ENCODE peak calls at places on chromosome 3, in ten cellular contexts. W, H, I, U, B, M, C, R, X and O are unnamed samples.

GRCh38 chr3:39196671-39197446 is 4.5 kb upstream of the XIRP1 start:
- DNase-seq in U (no peak), B (no peak), M (no peak), I (no peak), H (no peak), W (peak), C (no peak), R (no peak), X (no peak), O (no peak)

GRCh38 chr3:39361252-39361927 is 21.8 kb upstream of the SLC25A38 start:
- DNase-seq in B (no peak), W (no peak), X (no peak), I (peak), U (no peak), H (no peak), R (no peak), C (no peak), M (no peak), O (no peak)

GRCh38 chr3:94307588-94307987 is 244.7 kb downstream of the NSUN3 start:
- DNase-seq in B (no peak), H (no peak), U (no peak), M (no peak), C (no peak), W (no peak), I (no peak), X (no peak), R (no peak), O (peak)

GRCh38 chr3:129412542-129413198 is 15.8 kb downstream of the EFCAB12 start:
- DNase-seq in X (no peak), R (no peak), C (no peak), M (peak), B (no peak), I (no peak), H (no peak), U (peak), W (no peak), O (no peak)

GRCh38 chr3:198071602-198072285 is 111.7 kb downstream of the LMLN start:
- DNase-seq in M (no peak), W (no peak), H (peak), B (no peak), I (peak), R (peak), X (no peak), C (no peak), U (peak), O (peak)

GRCh38 chr3:49519916-49520385 is 34.3 kb upstream of the BSN start:
- DNase-seq in U (no peak), H (no peak), M (no peak), R (no peak), C (no peak), B (no peak), X (no peak), W (no peak), I (no peak), O (no peak)

GRCh38 chr3:195662-196061 is 901 bp upstream of the CHL1 start:
- DNase-seq in R (no peak), H (peak), I (no peak), X (no peak), U (no peak), W (no peak), C (no peak), B (no peak), M (no peak), O (no peak)

GRCh38 chr3:60475096-60475495 is 776.2 kb downstream of the FHIT start:
- DNase-seq in M (no peak), B (no peak), I (no peak), U (no peak), R (no peak), W (no peak), H (no peak), X (no peak), C (no peak), O (peak)

GRCh38 chr3:54859204-54859603 is 68.7 kb downstream of the LRTM1 start:
- DNase-seq in W (no peak), X (no peak), C (no peak), M (no peak), H (no peak), U (peak), I (no peak), R (peak), B (no peak), O (peak)

GRCh38 chr3:66239513-66240135 is 18.8 kb downstream of the SLC25A26 start:
- DNase-seq in W (no peak), X (no peak), I (no peak), U (no peak), B (no peak), M (no peak), C (no peak), H (no peak), R (no peak), O (no peak)

GRCh38 chr3:122742234-122742633 is 51.4 kb downstream of the HSPBAP1 start:
- DNase-seq in I (no peak), W (no peak), B (no peak), R (no peak), C (no peak), U (no peak), X (no peak), H (no peak), M (no peak), O (no peak)

GRCh38 chr3:149291178-149291577 is 42.3 kb downstream of the TM4SF18 start:
- DNase-seq in I (no peak), C (no peak), X (no peak), R (no peak), M (no peak), B (no peak), U (no peak), H (peak), W (no peak), O (no peak)

GRCh38 chr3:18188491-18188890 is 236.6 kb downstream of the SATB1 start:
- DNase-seq in X (no peak), C (no peak), R (no peak), B (no peak), I (no peak), W (no peak), H (no peak), U (no peak), M (no peak), O (no peak)

GRCh38 chr3:115848641-115849040 is 225.3 kb downstream of the GAP43 start:
- DNase-seq in M (no peak), I (no peak), B (no peak), U (no peak), X (no peak), R (no peak), C (no peak), W (peak), H (no peak), O (no peak)

GRCh38 chr3:182327196-182327681 is 466.1 kb upstream of the ATP11B start:
- DNase-seq in X (no peak), U (no peak), H (no peak), B (no peak), I (no peak), M (no peak), W (no peak), C (no peak), R (peak), O (no peak)

GRCh38 chr3:24591661-24592555 is 97.3 kb upstream of the THRB start:
- DNase-seq in C (no peak), I (no peak), B (no peak), U (no peak), R (peak), X (no peak), M (no peak), W (no peak), H (no peak), O (no peak)

GRCh38 chr3:198062068-198062465 is 102.0 kb downstream of the LMLN start:
- DNase-seq in X (no peak), W (no peak), U (no peak), C (no peak), R (no peak), I (no peak), B (no peak), H (no peak), M (no peak), O (no peak)

GRCh38 chr3:67653425-67654098 is 850 bp downstream of the SUCLG2 start:
- DNase-seq in X (no peak), B (no peak), M (no peak), R (no peak), W (no peak), H (no peak), I (no peak), U (no peak), C (peak), O (no peak)

GRCh38 chr3:175573226-175573625 is 714.1 kb downstream of the NAALADL2 start:
- DNase-seq in M (no peak), B (no peak), W (no peak), X (no peak), H (no peak), U (no peak), R (peak), I (no peak), C (no peak), O (no peak)

GRCh38 chr3:184740509-184741258 is 28.8 kb upstream of the MAGEF1 start:
- DNase-seq in C (no peak), H (no peak), B (no peak), X (no peak), W (no peak), R (peak), M (no peak), I (no peak), U (peak), O (no peak)

GRCh38 chr3:115760722-115761121 is 137.4 kb downstream of the GAP43 start:
- DNase-seq in X (no peak), I (no peak), R (no peak), U (no peak), C (no peak), W (no peak), B (no peak), H (no peak), M (no peak), O (no peak)

GRCh38 chr3:141578197-141578596 is 91.4 kb downstream of the RASA2 start:
- DNase-seq in C (no peak), W (no peak), R (peak), X (no peak), H (no peak), M (no peak), B (no peak), U (peak), I (no peak), O (no peak)

GRCh38 chr3:169760479-169760878 is 4.4 kb downstream of the TERC start:
- DNase-seq in R (peak), B (no peak), H (no peak), C (no peak), W (no peak), U (peak), I (no peak), M (no peak), X (no peak), O (peak)

GRCh38 chr3:195823286-195823685 is 11.6 kb upstream of the MUC4 start:
- DNase-seq in X (peak), W (peak), I (no peak), U (no peak), B (no peak), H (peak), C (no peak), M (no peak), R (no peak), O (no peak)

GRCh38 chr3:54865316-54865715 is 62.5 kb downstream of the LRTM1 start:
- DNase-seq in W (no peak), U (no peak), I (no peak), M (no peak), X (no peak), C (no peak), B (no peak), R (no peak), H (no peak), O (no peak)

GRCh38 chr3:56667973-56668579 is 15.0 kb downstream of the TASOR start:
- DNase-seq in H (no peak), X (no peak), R (no peak), B (no peak), W (no peak), U (no peak), M (no peak), I (no peak), C (no peak), O (no peak)

GRCh38 chr3:535566-536416 is 339.2 kb downstream of the CHL1 start:
- DNase-seq in R (peak), U (peak), H (peak), B (no peak), I (no peak), M (peak), X (peak), C (no peak), W (peak), O (no peak)

GRCh38 chr3:188489639-188490405 is 335.9 kb downstream of the LPP start:
- DNase-seq in R (peak), W (no peak), H (no peak), M (no peak), U (peak), C (no peak), B (no peak), I (no peak), X (no peak), O (no peak)

GRCh38 chr3:188947401-188947982 is 224.3 kb upstream of the TPRG1 start:
- DNase-seq in B (peak), H (peak), X (peak), W (peak), C (peak), M (peak), R (peak), I (no peak), U (peak), O (no peak)

GRCh38 chr3:127682576-127682975 is 9.8 kb downstream of the ABTB1 start:
- DNase-seq in C (no peak), R (no peak), M (peak), W (peak), U (no peak), X (peak), I (no peak), H (no peak), B (no peak), O (no peak)

GRCh38 chr3:94004301-94004910 is 24.0 kb downstream of the STX19 start:
- DNase-seq in B (no peak), X (no peak), H (peak), U (peak), W (no peak), I (no peak), M (no peak), R (peak), C (no peak), O (no peak)

GRCh38 chr3:188319569-188319968 is 165.6 kb downstream of the LPP start:
- DNase-seq in M (no peak), X (no peak), I (no peak), C (no peak), R (no peak), U (peak), H (no peak), W (no peak), B (no peak), O (no peak)

GRCh38 chr3:13347390-13347966 is 72.6 kb downstream of the NUP210 start:
- DNase-seq in M (no peak), B (peak), W (no peak), X (no peak), R (peak), H (peak), I (no peak), C (peak), U (peak), O (no peak)

GRCh38 chr3:73179601-73180000 is 118.1 kb downstream of the EBLN2 start:
- DNase-seq in C (no peak), X (no peak), B (no peak), H (no peak), I (no peak), M (no peak), W (no peak), U (no peak), R (no peak), O (no peak)

GRCh38 chr3:174318146-174318545 is 541.0 kb upstream of the NAALADL2 start:
- DNase-seq in H (peak), M (no peak), U (no peak), W (no peak), C (no peak), I (no peak), R (peak), X (no peak), B (no peak), O (no peak)

GRCh38 chr3:33437556-33438283 is 2.5 kb downstream of the UBP1 start:
- DNase-seq in B (peak), U (peak), W (peak), M (no peak), R (peak), H (peak), C (no peak), X (no peak), I (no peak), O (no peak)

GRCh38 chr3:140736863-140737460 is 59.1 kb downstream of the TRIM42 start:
- DNase-seq in I (no peak), R (peak), W (peak), B (peak), H (peak), X (no peak), U (peak), C (peak), M (peak), O (no peak)

GRCh38 chr3:15858547-15859506 is 61.0 kb upstream of the ANKRD28 start:
- DNase-seq in M (peak), X (peak), B (peak), C (no peak), W (peak), I (peak), H (peak), U (peak), R (peak), O (no peak)

GRCh38 chr3:135531996-135532395 is 433.5 kb upstream of the PPP2R3A start:
- DNase-seq in X (no peak), B (no peak), H (no peak), C (no peak), W (peak), R (no peak), M (no peak), U (no peak), I (no peak), O (no peak)

GRCh38 chr3:122084795-122085194 is 29.6 kb downstream of the CD86 start:
- DNase-seq in X (no peak), W (no peak), H (no peak), C (no peak), R (no peak), M (no peak), U (no peak), B (no peak), I (no peak), O (no peak)

DNA sequence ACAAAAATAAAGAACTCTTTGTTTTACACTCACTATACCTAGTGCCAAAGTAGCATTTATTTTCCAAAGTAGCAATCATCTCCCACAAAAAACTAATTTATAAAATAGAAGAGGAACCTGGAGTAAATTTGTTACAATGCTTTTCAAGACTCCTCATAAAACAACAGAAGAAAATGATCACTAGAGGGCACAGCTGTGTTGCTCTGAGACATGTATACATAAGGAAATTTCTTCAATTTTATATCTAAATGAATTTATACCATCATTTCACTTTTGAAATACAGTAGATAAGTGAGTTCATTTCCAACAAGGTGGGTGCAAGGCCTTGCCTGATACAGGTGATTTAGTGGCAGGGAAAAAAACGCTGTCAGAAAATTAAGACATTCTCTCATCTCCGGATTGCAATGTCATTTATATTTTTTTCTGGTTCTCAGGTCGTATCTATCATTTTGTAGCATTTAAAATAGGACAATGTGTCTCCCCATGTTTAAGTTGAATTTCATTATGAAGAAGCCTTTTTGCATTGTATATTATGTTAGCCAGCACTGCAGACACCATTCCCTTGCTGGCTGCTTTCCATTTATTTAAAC is 25.3 kb upstream of the ARHGEF26 start:
- DNase-seq in C (no peak), B (no peak), W (no peak), I (no peak), M (no peak), R (peak), H (no peak), X (no peak), U (peak), O (peak)
- TF ChIP-seq CTCF in C (peak), B (peak), W (peak), I (no peak), M (no peak), R (peak), H (peak), X (peak), U (peak), O (peak)

DNA sequence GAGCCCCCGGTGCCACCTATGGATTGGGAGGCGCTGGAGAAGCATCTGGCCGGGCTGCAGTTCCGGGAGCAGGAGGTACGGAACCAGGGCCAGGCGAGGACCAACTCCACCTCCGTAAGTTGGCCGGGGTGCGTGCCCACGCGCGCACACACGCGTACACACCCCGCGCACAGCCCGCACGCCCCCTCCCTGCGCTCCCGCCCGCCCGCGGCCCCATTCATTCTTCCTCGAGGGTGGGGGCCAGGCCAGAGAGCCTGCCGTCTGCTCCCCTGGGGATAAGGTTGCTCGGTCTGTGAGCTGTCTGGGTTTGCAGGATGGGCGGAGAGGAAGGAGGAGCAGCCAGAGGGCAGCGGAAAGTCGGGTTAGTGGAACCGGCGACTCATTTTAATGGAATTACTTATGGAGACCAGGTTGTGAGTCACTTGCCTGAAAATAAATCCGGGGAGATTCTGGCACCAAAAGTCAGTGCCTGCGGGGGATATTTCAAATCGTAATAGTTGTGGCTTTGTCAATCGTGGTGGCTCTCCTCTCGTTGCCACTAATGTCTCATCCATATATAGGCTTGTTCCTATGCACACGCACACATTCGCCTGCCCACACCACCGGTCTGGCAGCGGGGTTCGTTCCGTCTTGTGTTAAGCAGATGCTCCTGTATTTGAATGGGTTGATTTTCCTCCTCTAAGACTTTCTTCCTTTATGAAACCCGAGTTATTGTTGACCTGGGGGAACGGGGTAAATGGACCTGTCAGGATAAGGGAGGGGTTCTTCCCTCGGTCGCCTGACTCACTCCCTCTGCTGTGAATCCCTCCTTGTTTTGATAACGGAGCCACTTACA is 223.4 kb upstream of the IL12A start:
- DNase-seq in H (peak), U (peak), C (peak), R (peak), M (peak), B (peak), X (peak), I (no peak), W (peak), O (peak)
- H3K4me3 ChIP-seq in H (peak), U (peak), C (peak), R (peak), M (peak), B (peak), X (peak), I (no peak), W (no peak), O (peak)

DNA sequence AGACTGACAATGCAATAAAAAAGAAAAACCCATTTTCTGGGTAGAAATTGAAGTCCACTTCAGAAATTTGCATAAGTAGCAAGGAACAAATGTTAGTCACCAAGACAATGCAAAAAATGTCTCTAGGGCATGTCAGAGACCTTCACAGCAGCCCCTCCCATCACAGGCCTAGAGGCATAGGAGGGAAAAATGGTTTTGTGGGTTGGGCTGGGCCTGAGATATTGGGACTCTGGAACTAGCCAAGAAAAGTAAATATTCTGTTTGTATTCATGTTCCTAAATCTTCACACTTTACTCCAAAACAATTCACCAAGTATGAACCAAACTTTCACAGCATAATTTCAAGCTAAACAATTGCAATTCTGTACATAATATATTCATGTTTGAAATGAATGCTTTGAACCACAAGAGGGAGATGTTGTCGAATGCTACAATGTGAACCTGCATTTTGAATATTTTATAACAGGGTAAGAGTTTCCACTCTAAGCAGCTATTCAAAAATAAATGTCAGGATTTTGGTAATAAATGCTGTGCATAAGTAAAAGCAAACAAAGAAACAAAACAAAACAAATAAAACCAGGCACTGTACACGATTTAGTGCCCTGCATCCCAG is 429.2 kb downstream of the OTOL1 start:
- DNase-seq in H (no peak), U (no peak), M (no peak), C (no peak), I (no peak), B (no peak), R (no peak), X (no peak), W (no peak), O (no peak)
- TF ChIP-seq CTCF in H (peak), U (no peak), M (no peak), C (no peak), I (no peak), B (peak), R (peak), X (no peak), W (no peak), O (no peak)

GRCh38 chr3:105593315-105593714 is 226.6 kb downstream of the ALCAM start:
- DNase-seq in U (no peak), R (no peak), C (no peak), B (no peak), H (no peak), M (no peak), I (no peak), X (no peak), W (no peak), O (no peak)
- H3K4me3 ChIP-seq in U (no peak), R (no peak), C (no peak), B (no peak), H (no peak), M (no peak), I (no peak), X (no peak), W (no peak), O (no peak)